ENCODE peak calls at places on chromosomes 13 and 19, in ten cellular contexts. N, O, W, T, I, U, C, Y, L and D are unnamed samples.

GRCh38 chr13:40116008-40116407 is 460.5 kb downstream of the COG6 start:
- DNase-seq in C (peak; percentile 79), I (peak; percentile 49), T (no peak), W (no peak), Y (no peak), N (peak; percentile 82), U (no peak), L (peak; percentile 75), O (peak; percentile 61), D (peak; percentile 84)

GRCh38 chr19:33379151-33379829 is 5.8 kb downstream of the CEBPG start:
- DNase-seq in W (no peak), Y (no peak), N (no peak), O (no peak), U (no peak), L (no peak), T (no peak), C (no peak), I (no peak), D (no peak)

GRCh38 chr13:111646464-111646855 is 326.0 kb downstream of the TEX29 start:
- DNase-seq in Y (no peak), T (no peak), L (no peak), I (no peak), W (no peak), U (no peak), C (no peak), O (no peak), N (no peak), D (no peak)

GRCh38 chr19:3282155-3282554 is 57.7 kb downstream of the CELF5 start:
- DNase-seq in T (no peak), C (no peak), L (no peak), Y (no peak), I (no peak), O (no peak), N (no peak), W (no peak), U (no peak), D (no peak)

GRCh38 chr19:49850487-49851342 is at the start of gene PTOV1:
- DNase-seq in I (peak; percentile 66), W (peak; percentile 95), U (peak; percentile 61), C (peak; percentile 94), Y (peak; percentile 95), L (peak; percentile 92), T (peak; percentile 73), N (peak; percentile 96), O (peak; percentile 91), D (peak; percentile 99)

GRCh38 chr19:12162882-12163806 is at the start of gene ZNF136:
- DNase-seq in L (peak; percentile 97), W (peak; percentile 93), O (peak; percentile 95), U (peak; percentile 90), I (peak; percentile 81), Y (peak; percentile 97), C (peak; percentile 96), N (peak; percentile 98), T (peak; percentile 84), D (peak; percentile 86)

GRCh38 chr19:53881482-53882390 is at the start of gene PRKCG:
- DNase-seq in L (peak; percentile 52), Y (no peak), W (no peak), O (peak; percentile 47), T (peak; percentile 33), C (peak; percentile 71), N (peak; percentile 69), I (no peak), U (no peak), D (peak; percentile 78)

GRCh38 chr13:66543780-66544179 is 686.4 kb downstream of the PCDH9 start:
- DNase-seq in N (peak; percentile 45), U (no peak), W (no peak), I (no peak), Y (no peak), L (no peak), O (no peak), T (no peak), C (no peak), D (peak; percentile 40)

GRCh38 chr13:101382086-101382485 is 34.2 kb downstream of the NALCN start:
- DNase-seq in O (no peak), T (no peak), L (no peak), N (no peak), Y (peak; percentile 76), C (no peak), U (no peak), I (no peak), W (no peak), D (no peak)

GRCh38 chr19:39568604-39569003 is 28.6 kb upstream of the EID2 start:
- DNase-seq in N (no peak), O (no peak), L (no peak), I (no peak), Y (no peak), T (no peak), W (no peak), U (no peak), C (no peak), D (no peak)